ENCODE peak calls at places on chromosomes 3 and 15, in eight cellular contexts. One of them, this sample, is unnamed.

GRCh38 chr15:34318277-34319079 is 19.1 kb downstream of the SLC12A6 start:
- DNase-seq in T-helper 9 cell: no peak
- DNase-seq in ELR: peak
- DNase-seq in HCEC 1CT: peak
- DNase-seq in AG04450: no peak
- DNase-seq in ACHN: peak
- DNase-seq in posterior cingulate gyrus: no peak
- DNase-seq in sigmoid colon: peak
- DNase-seq in this sample: no peak

GRCh38 chr3:20645340-20645739 is 459.3 kb upstream of the SGO1 start:
- DNase-seq in AG04450: no peak
- DNase-seq in sigmoid colon: no peak
- DNase-seq in HCEC 1CT: no peak
- DNase-seq in ACHN: no peak
- DNase-seq in T-helper 9 cell: no peak
- DNase-seq in posterior cingulate gyrus: no peak
- DNase-seq in ELR: no peak
- DNase-seq in this sample: no peak

GRCh38 chr3:146164071-146164470 is 3.1 kb upstream of the PLOD2 start:
- DNase-seq in HCEC 1CT: peak
- DNase-seq in ELR: peak
- DNase-seq in T-helper 9 cell: no peak
- DNase-seq in AG04450: no peak
- DNase-seq in ACHN: no peak
- DNase-seq in posterior cingulate gyrus: no peak
- DNase-seq in sigmoid colon: no peak
- DNase-seq in this sample: no peak

GRCh38 chr15:70054884-70055387 is 42.8 kb downstream of the TLE3 start:
- DNase-seq in ACHN: no peak
- DNase-seq in AG04450: no peak
- DNase-seq in HCEC 1CT: no peak
- DNase-seq in sigmoid colon: peak
- DNase-seq in ELR: no peak
- DNase-seq in posterior cingulate gyrus: peak
- DNase-seq in T-helper 9 cell: no peak
- DNase-seq in this sample: no peak

GRCh38 chr3:12400795-12401194 is 83.5 kb upstream of the TSEN2 start:
- DNase-seq in ELR: peak
- DNase-seq in AG04450: peak
- DNase-seq in HCEC 1CT: peak
- DNase-seq in ACHN: peak
- DNase-seq in sigmoid colon: no peak
- DNase-seq in posterior cingulate gyrus: no peak
- DNase-seq in T-helper 9 cell: no peak
- DNase-seq in this sample: no peak

GRCh38 chr15:31136612-31137328 is 35.2 kb upstream of the TRPM1 start:
- DNase-seq in HCEC 1CT: no peak
- DNase-seq in AG04450: no peak
- DNase-seq in ACHN: no peak
- DNase-seq in sigmoid colon: no peak
- DNase-seq in T-helper 9 cell: no peak
- DNase-seq in ELR: no peak
- DNase-seq in posterior cingulate gyrus: no peak
- DNase-seq in this sample: no peak

GRCh38 chr3:151301787-151302186 is 14.8 kb downstream of the GPR87 start:
- DNase-seq in HCEC 1CT: peak
- DNase-seq in sigmoid colon: no peak
- DNase-seq in ELR: peak
- DNase-seq in AG04450: peak
- DNase-seq in posterior cingulate gyrus: no peak
- DNase-seq in ACHN: no peak
- DNase-seq in T-helper 9 cell: no peak
- DNase-seq in this sample: no peak

GRCh38 chr3:134229038-134229437 is 21.6 kb downstream of the RYK start:
- DNase-seq in HCEC 1CT: no peak
- DNase-seq in T-helper 9 cell: no peak
- DNase-seq in AG04450: no peak
- DNase-seq in posterior cingulate gyrus: no peak
- DNase-seq in sigmoid colon: no peak
- DNase-seq in ACHN: no peak
- DNase-seq in ELR: no peak
- DNase-seq in this sample: no peak

GRCh38 chr3:186790261-186790981 is 7.0 kb downstream of the EIF4A2 start:
- DNase-seq in ACHN: peak
- DNase-seq in sigmoid colon: no peak
- DNase-seq in AG04450: no peak
- DNase-seq in HCEC 1CT: peak
- DNase-seq in posterior cingulate gyrus: no peak
- DNase-seq in T-helper 9 cell: no peak
- DNase-seq in ELR: peak
- DNase-seq in this sample: no peak

GRCh38 chr3:17182158-17182557 is 297.4 kb downstream of the PLCL2 start:
- DNase-seq in posterior cingulate gyrus: no peak
- DNase-seq in ACHN: no peak
- DNase-seq in HCEC 1CT: no peak
- DNase-seq in T-helper 9 cell: no peak
- DNase-seq in sigmoid colon: no peak
- DNase-seq in ELR: no peak
- DNase-seq in AG04450: no peak
- DNase-seq in this sample: no peak

GRCh38 chr3:101068876-101069606 is 75.8 kb upstream of the ABI3BP start:
- DNase-seq in T-helper 9 cell: no peak
- DNase-seq in ELR: no peak
- DNase-seq in ACHN: no peak
- DNase-seq in HCEC 1CT: peak
- DNase-seq in posterior cingulate gyrus: no peak
- DNase-seq in AG04450: no peak
- DNase-seq in sigmoid colon: no peak
- DNase-seq in this sample: no peak

GRCh38 chr15:60575995-60576394 is 97.1 kb upstream of the ICE2 start:
- DNase-seq in ELR: no peak
- DNase-seq in T-helper 9 cell: no peak
- DNase-seq in ACHN: no peak
- DNase-seq in posterior cingulate gyrus: no peak
- DNase-seq in sigmoid colon: no peak
- DNase-seq in AG04450: no peak
- DNase-seq in HCEC 1CT: peak
- DNase-seq in this sample: no peak

GRCh38 chr3:2921903-2922302 is 188.3 kb downstream of the IL5RA start:
- DNase-seq in posterior cingulate gyrus: no peak
- DNase-seq in AG04450: no peak
- DNase-seq in sigmoid colon: no peak
- DNase-seq in ELR: peak
- DNase-seq in ACHN: peak
- DNase-seq in HCEC 1CT: no peak
- DNase-seq in T-helper 9 cell: no peak
- DNase-seq in this sample: no peak

GRCh38 chr3:61663728-61664492 is 102.5 kb downstream of the PTPRG start:
- DNase-seq in ELR: peak
- DNase-seq in posterior cingulate gyrus: no peak
- DNase-seq in ACHN: peak
- DNase-seq in T-helper 9 cell: no peak
- DNase-seq in sigmoid colon: no peak
- DNase-seq in HCEC 1CT: peak
- DNase-seq in AG04450: peak
- DNase-seq in this sample: no peak

GRCh38 chr3:34132069-34132677 is 333.7 kb downstream of the PDCD6IP start:
- DNase-seq in T-helper 9 cell: no peak
- DNase-seq in AG04450: no peak
- DNase-seq in sigmoid colon: no peak
- DNase-seq in ACHN: no peak
- DNase-seq in HCEC 1CT: no peak
- DNase-seq in ELR: no peak
- DNase-seq in posterior cingulate gyrus: no peak
- DNase-seq in this sample: no peak

GRCh38 chr3:73808862-73809509 is 184.2 kb upstream of the PDZRN3 start:
- DNase-seq in posterior cingulate gyrus: no peak
- DNase-seq in sigmoid colon: no peak
- DNase-seq in HCEC 1CT: no peak
- DNase-seq in AG04450: no peak
- DNase-seq in T-helper 9 cell: no peak
- DNase-seq in ELR: no peak
- DNase-seq in ACHN: no peak
- DNase-seq in this sample: no peak

GRCh38 chr3:49785565-49786356 is 581 bp downstream of the IP6K1 start:
- DNase-seq in ELR: peak
- DNase-seq in sigmoid colon: peak
- DNase-seq in AG04450: no peak
- DNase-seq in T-helper 9 cell: no peak
- DNase-seq in HCEC 1CT: peak
- DNase-seq in ACHN: peak
- DNase-seq in posterior cingulate gyrus: no peak
- DNase-seq in this sample: no peak

GRCh38 chr3:11784962-11785361 is 61.7 kb downstream of the TAMM41 start:
- DNase-seq in posterior cingulate gyrus: no peak
- DNase-seq in HCEC 1CT: no peak
- DNase-seq in ELR: no peak
- DNase-seq in T-helper 9 cell: no peak
- DNase-seq in sigmoid colon: no peak
- DNase-seq in AG04450: no peak
- DNase-seq in ACHN: no peak
- DNase-seq in this sample: peak

GRCh38 chr3:102480139-102480538 is 45.3 kb downstream of the ZPLD1 start:
- DNase-seq in T-helper 9 cell: no peak
- DNase-seq in ACHN: no peak
- DNase-seq in ELR: no peak
- DNase-seq in AG04450: no peak
- DNase-seq in HCEC 1CT: no peak
- DNase-seq in posterior cingulate gyrus: no peak
- DNase-seq in sigmoid colon: no peak
- DNase-seq in this sample: no peak

GRCh38 chr3:114380233-114380645 is 86.4 kb downstream of the TIGIT start:
- DNase-seq in T-helper 9 cell: no peak
- DNase-seq in AG04450: peak
- DNase-seq in ACHN: no peak
- DNase-seq in ELR: peak
- DNase-seq in sigmoid colon: peak
- DNase-seq in posterior cingulate gyrus: peak
- DNase-seq in HCEC 1CT: peak
- DNase-seq in this sample: no peak

GRCh38 chr15:85582719-85583089 is 202.3 kb downstream of the AKAP13 start:
- DNase-seq in ELR: no peak
- DNase-seq in AG04450: no peak
- DNase-seq in HCEC 1CT: no peak
- DNase-seq in posterior cingulate gyrus: peak
- DNase-seq in sigmoid colon: peak
- DNase-seq in ACHN: no peak
- DNase-seq in T-helper 9 cell: peak
- DNase-seq in this sample: peak

GRCh38 chr15:78715439-78715838 is 74.4 kb upstream of the CHRNB4 start:
- DNase-seq in AG04450: no peak
- DNase-seq in posterior cingulate gyrus: no peak
- DNase-seq in T-helper 9 cell: no peak
- DNase-seq in ACHN: no peak
- DNase-seq in ELR: peak
- DNase-seq in sigmoid colon: no peak
- DNase-seq in HCEC 1CT: peak
- DNase-seq in this sample: no peak

GRCh38 chr3:37053337-37053736 is 60.0 kb downstream of the MLH1 start:
- DNase-seq in T-helper 9 cell: no peak
- DNase-seq in posterior cingulate gyrus: peak
- DNase-seq in AG04450: no peak
- DNase-seq in sigmoid colon: no peak
- DNase-seq in ELR: no peak
- DNase-seq in ACHN: no peak
- DNase-seq in HCEC 1CT: no peak
- DNase-seq in this sample: no peak

GRCh38 chr3:58036287-58037032 is 28.2 kb downstream of the FLNB start:
- DNase-seq in ACHN: no peak
- DNase-seq in T-helper 9 cell: no peak
- DNase-seq in HCEC 1CT: no peak
- DNase-seq in ELR: no peak
- DNase-seq in AG04450: no peak
- DNase-seq in posterior cingulate gyrus: no peak
- DNase-seq in sigmoid colon: no peak
- DNase-seq in this sample: no peak

GRCh38 chr3:152176241-152176640 is 92.5 kb upstream of the MBNL1 start:
- DNase-seq in posterior cingulate gyrus: no peak
- DNase-seq in T-helper 9 cell: no peak
- DNase-seq in sigmoid colon: no peak
- DNase-seq in AG04450: no peak
- DNase-seq in HCEC 1CT: peak
- DNase-seq in ELR: peak
- DNase-seq in ACHN: no peak
- DNase-seq in this sample: no peak

GRCh38 chr15:74826372-74826819 is at the start of gene CPLX3:
- DNase-seq in ACHN: peak
- DNase-seq in sigmoid colon: no peak
- DNase-seq in AG04450: no peak
- DNase-seq in ELR: no peak
- DNase-seq in posterior cingulate gyrus: peak
- DNase-seq in HCEC 1CT: no peak
- DNase-seq in T-helper 9 cell: peak
- DNase-seq in this sample: peak

GRCh38 chr3:7927015-7927414 is 574.6 kb upstream of the LMCD1 start:
- DNase-seq in T-helper 9 cell: no peak
- DNase-seq in HCEC 1CT: no peak
- DNase-seq in sigmoid colon: no peak
- DNase-seq in AG04450: no peak
- DNase-seq in ACHN: no peak
- DNase-seq in ELR: no peak
- DNase-seq in posterior cingulate gyrus: no peak
- DNase-seq in this sample: no peak

GRCh38 chr3:50649451-50649931 is 25.2 kb upstream of the DOCK3 start:
- DNase-seq in AG04450: no peak
- DNase-seq in ACHN: no peak
- DNase-seq in posterior cingulate gyrus: peak
- DNase-seq in T-helper 9 cell: no peak
- DNase-seq in sigmoid colon: no peak
- DNase-seq in HCEC 1CT: no peak
- DNase-seq in ELR: no peak
- DNase-seq in this sample: no peak

GRCh38 chr3:109023656-109024254 is 70.1 kb upstream of the GUCA1C start:
- DNase-seq in AG04450: peak
- DNase-seq in ACHN: peak
- DNase-seq in HCEC 1CT: peak
- DNase-seq in sigmoid colon: no peak
- DNase-seq in ELR: peak
- DNase-seq in posterior cingulate gyrus: peak
- DNase-seq in T-helper 9 cell: peak
- DNase-seq in this sample: peak

GRCh38 chr3:179292440-179292839 is 30.4 kb upstream of the ZNF639 start:
- DNase-seq in ACHN: no peak
- DNase-seq in AG04450: no peak
- DNase-seq in HCEC 1CT: no peak
- DNase-seq in ELR: no peak
- DNase-seq in sigmoid colon: no peak
- DNase-seq in posterior cingulate gyrus: no peak
- DNase-seq in T-helper 9 cell: no peak
- DNase-seq in this sample: no peak

GRCh38 chr3:194481103-194481502 is 5.7 kb downstream of the ATP13A3 start:
- DNase-seq in T-helper 9 cell: no peak
- DNase-seq in AG04450: no peak
- DNase-seq in ELR: peak
- DNase-seq in sigmoid colon: no peak
- DNase-seq in HCEC 1CT: peak
- DNase-seq in posterior cingulate gyrus: no peak
- DNase-seq in ACHN: peak
- DNase-seq in this sample: no peak

GRCh38 chr15:67240235-67241131 is 14.0 kb downstream of the AAGAB start:
- DNase-seq in HCEC 1CT: no peak
- DNase-seq in AG04450: no peak
- DNase-seq in T-helper 9 cell: no peak
- DNase-seq in posterior cingulate gyrus: no peak
- DNase-seq in ACHN: peak
- DNase-seq in ELR: peak
- DNase-seq in sigmoid colon: no peak
- DNase-seq in this sample: peak

GRCh38 chr3:11244131-11244677 is 28.0 kb upstream of the ATG7 start:
- DNase-seq in sigmoid colon: no peak
- DNase-seq in ELR: peak
- DNase-seq in ACHN: no peak
- DNase-seq in posterior cingulate gyrus: no peak
- DNase-seq in AG04450: no peak
- DNase-seq in HCEC 1CT: peak
- DNase-seq in T-helper 9 cell: no peak
- DNase-seq in this sample: no peak

GRCh38 chr3:163587342-163587741 is 1491.0 kb downstream of the SI start:
- DNase-seq in ELR: peak
- DNase-seq in sigmoid colon: no peak
- DNase-seq in AG04450: no peak
- DNase-seq in T-helper 9 cell: no peak
- DNase-seq in ACHN: no peak
- DNase-seq in posterior cingulate gyrus: no peak
- DNase-seq in HCEC 1CT: no peak
- DNase-seq in this sample: no peak

This sample was measured in naive thymus-derived CD8-positive, alpha-beta T cell.